ENCODE peak calls at places on chromosomes 7 and 10, in five cellular contexts. S, V, P, D and M are unnamed samples.
A peak's percentile ranks its signal among the peaks of the same experiment; 100 is the strongest.

GRCh38 chr7:20786421-20786778 is 286 bp downstream of the SP8 start:
- DNase-seq in D (no peak), P (no peak), S (no peak), V (no peak), M (no peak)

GRCh38 chr10:67697646-67698245 is 1.8 kb upstream of the CTNNA3 start:
- DNase-seq in P (no peak), S (peak; percentile 44), D (no peak), V (peak; percentile 39), M (peak; percentile 72)

GRCh38 chr10:111126981-111127848 is 50.4 kb downstream of the ADRA2A start:
- DNase-seq in D (no peak), V (no peak), P (no peak), S (no peak), M (no peak)

GRCh38 chr10:88540355-88540754 is 42.8 kb downstream of the RNLS start:
- DNase-seq in D (no peak), S (no peak), V (no peak), P (no peak), M (no peak)

GRCh38 chr7:67913604-67914003 is 917.0 kb downstream of the TYW1 start:
- DNase-seq in S (no peak), D (no peak), P (no peak), V (no peak), M (peak; percentile 32)

GRCh38 chr10:95661818-95662217 is 5.3 kb upstream of the ALDH18A1 start:
- DNase-seq in S (no peak), P (no peak), D (no peak), V (no peak), M (no peak)

GRCh38 chr7:43584200-43584586 is 1.3 kb downstream of the STK17A start:
- DNase-seq in P (no peak), S (no peak), V (peak; percentile 49), D (no peak), M (no peak)

GRCh38 chr10:119652361-119652760 is 1.2 kb downstream of the BAG3 start:
- DNase-seq in S (peak; percentile 58), P (no peak), D (no peak), V (no peak), M (peak; percentile 59)

GRCh38 chr7:32319019-32319382 is 171.2 kb downstream of the LSM5 start:
- DNase-seq in D (no peak), S (no peak), V (no peak), P (no peak), M (no peak)

GRCh38 chr10:71525721-71526120 is 129.0 kb downstream of the CDH23 start:
- DNase-seq in S (no peak), D (no peak), P (no peak), V (no peak), M (no peak)

GRCh38 chr10:76675561-76675950 is 962.1 kb downstream of the KCNMA1 start:
- DNase-seq in V (no peak), S (no peak), D (no peak), P (no peak), M (no peak)

GRCh38 chr7:130917669-130918128 is 183.7 kb upstream of the KLF14 start:
- DNase-seq in D (no peak), S (no peak), P (no peak), V (no peak), M (no peak)